ENCODE peak calls at places on chromosomes 5 and 9, in five cellular contexts. C is IMR-90, V is H7, U is upper lobe of right lung, K is lower leg skin. N is an unnamed sample.

GRCh38 chr5:170287532-170287931 is 10.0 kb downstream of the LCP2 start:
- DNase-seq in C (no peak), V (no peak), U (no peak), K (no peak), N (no peak)

GRCh38 chr5:132500931-132501628 is 10.5 kb upstream of the IRF1 start:
- DNase-seq in C (peak), V (peak), U (peak), K (peak), N (no peak)

GRCh38 chr9:109574061-109574882 is 76.2 kb upstream of the PTPN3 start:
- DNase-seq in C (peak), V (peak), U (no peak), K (no peak), N (no peak)

GRCh38 chr5:6733411-6734242 is 20.4 kb downstream of the TENT4A start:
- DNase-seq in C (peak), V (no peak), U (no peak), K (no peak), N (no peak)

GRCh38 chr5:109191153-109191558 is 218.6 kb downstream of the PJA2 start:
- DNase-seq in C (peak), V (no peak), U (no peak), K (no peak), N (no peak)

GRCh38 chr5:16707869-16708192 is 91.0 kb upstream of the RETREG1 start:
- DNase-seq in C (no peak), V (no peak), U (no peak), K (no peak), N (no peak)

GRCh38 chr5:74401566-74402320 is 238.8 kb downstream of the ENC1 start:
- DNase-seq in C (peak), V (no peak), U (no peak), K (no peak), N (no peak)

GRCh38 chr5:175285263-175285662 is 158.7 kb downstream of the DRD1 start:
- DNase-seq in C (peak), V (no peak), U (no peak), K (no peak), N (no peak)

GRCh38 chr5:148972958-148973357 is 89.9 kb downstream of the SH3TC2 start:
- DNase-seq in C (peak), V (no peak), U (no peak), K (no peak), N (peak)

GRCh38 chr5:111197523-111197922 is 26.7 kb upstream of the CAMK4 start:
- DNase-seq in C (no peak), V (no peak), U (no peak), K (no peak), N (no peak)

GRCh38 chr9:76419782-76420380 is 25.7 kb upstream of the RFK start:
- DNase-seq in C (no peak), V (peak), U (no peak), K (no peak), N (no peak)

GRCh38 chr9:130443840-130444492 is 795 bp upstream of the ASS1 start:
- DNase-seq in C (no peak), V (no peak), U (no peak), K (no peak), N (no peak)
- H3K4me3 ChIP-seq in C (no peak), V (peak), U (peak), K (no peak), N (no peak)

DNA sequence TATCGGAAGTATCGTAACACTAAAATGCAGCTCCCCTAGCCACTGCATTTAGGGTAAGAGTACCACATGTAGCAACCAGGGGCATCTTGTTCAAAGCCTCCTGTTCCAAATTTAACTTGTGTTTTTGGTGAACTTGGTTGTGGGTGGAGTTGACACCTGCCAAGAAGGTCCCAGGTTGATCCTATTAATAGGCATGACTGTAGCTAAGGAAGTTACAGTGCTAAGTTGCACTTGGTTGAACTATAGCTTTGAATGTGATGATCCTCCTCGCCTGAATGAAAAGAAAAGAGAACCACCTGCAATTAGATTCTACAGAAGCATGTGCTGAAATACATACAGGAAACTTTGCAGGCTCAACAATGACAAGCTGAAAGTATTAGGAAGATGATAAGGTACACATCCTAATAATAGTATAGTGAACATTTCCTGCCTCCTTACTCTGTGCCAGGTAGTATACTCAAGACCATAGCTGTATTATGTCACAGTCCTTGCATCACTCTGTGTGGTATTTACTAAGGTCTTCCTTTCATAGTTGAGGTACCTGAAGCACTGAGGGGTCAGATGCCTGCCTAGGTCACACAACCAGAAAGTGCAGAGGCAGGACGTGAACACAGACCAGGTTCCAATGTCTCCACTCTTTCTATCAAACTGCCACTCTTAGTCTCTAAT is 64.5 kb upstream of the PIP5K1B start:
- DNase-seq in C (no peak), V (no peak), U (no peak), K (no peak), N (no peak)
- H3K4me3 ChIP-seq in C (no peak), V (no peak), U (no peak), K (no peak), N (no peak)

DNA sequence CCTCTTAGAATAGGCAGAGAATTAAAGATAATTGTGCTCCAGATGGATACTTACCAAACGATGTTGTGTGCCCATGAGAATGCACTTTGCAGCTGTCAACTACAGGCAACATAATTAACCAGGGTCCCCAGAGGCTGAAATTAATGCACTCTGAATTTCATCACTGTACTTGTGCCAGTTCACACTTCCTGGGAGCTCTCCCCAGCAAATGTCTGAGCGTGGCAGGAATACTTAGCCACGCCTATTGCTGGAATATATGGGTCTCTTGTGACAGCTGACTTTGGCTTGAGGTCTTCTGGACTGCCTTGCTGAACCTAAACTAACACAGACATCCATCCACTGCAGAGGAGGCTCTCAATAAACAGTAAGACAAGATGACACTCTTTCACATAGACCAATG is 11.9 kb upstream of the C1QTNF2 start:
- DNase-seq in C (no peak), V (no peak), U (no peak), K (no peak), N (no peak)
- H3K4me3 ChIP-seq in C (no peak), V (no peak), U (no peak), K (no peak), N (no peak)

DNA sequence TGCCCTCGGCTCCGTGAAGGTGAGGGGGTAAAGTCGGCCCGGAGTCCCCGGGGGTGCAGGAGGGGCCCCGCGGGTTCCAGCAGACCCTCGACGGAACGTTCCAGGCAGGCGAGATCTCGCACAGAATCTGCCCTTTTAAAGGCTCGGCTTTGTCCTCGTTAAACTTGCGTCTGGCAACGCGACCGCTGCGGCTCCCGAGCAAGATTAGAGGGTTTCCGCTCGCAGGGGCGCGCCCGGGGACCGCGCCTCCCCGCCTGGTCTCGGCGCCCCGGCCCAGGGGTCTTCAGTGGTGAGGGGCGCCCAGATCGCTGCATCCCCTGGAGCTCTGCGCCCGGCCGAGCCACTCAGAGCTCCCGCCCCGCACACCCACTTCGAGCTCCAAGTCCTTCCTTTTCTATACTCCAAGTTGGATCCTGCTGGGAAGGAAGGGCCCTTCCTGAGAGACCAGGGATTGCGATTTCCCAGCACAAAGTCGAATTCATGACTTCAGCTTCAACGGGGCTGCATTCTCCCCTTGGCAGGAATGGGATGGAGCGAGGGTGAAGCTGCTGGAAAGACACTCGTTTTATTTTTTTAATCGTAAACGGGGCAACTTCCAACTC is 11.4 kb downstream of the PROP1 start:
- DNase-seq in C (no peak), V (peak), U (no peak), K (no peak), N (no peak)
- H3K4me3 ChIP-seq in C (no peak), V (no peak), U (no peak), K (no peak), N (no peak)

GRCh38 chr9:15264918-15265317 is 42.1 kb downstream of the TTC39B start:
- DNase-seq in C (no peak), V (no peak), U (no peak), K (no peak), N (no peak)

GRCh38 chr9:15268317-15268716 is 38.7 kb downstream of the TTC39B start:
- DNase-seq in C (peak), V (no peak), U (no peak), K (no peak), N (no peak)

GRCh38 chr9:15262581-15262980 is 44.4 kb downstream of the TTC39B start:
- DNase-seq in C (no peak), V (no peak), U (no peak), K (no peak), N (no peak)
- H3K4me3 ChIP-seq in C (no peak), V (no peak), U (no peak), K (no peak), N (no peak)

DNA sequence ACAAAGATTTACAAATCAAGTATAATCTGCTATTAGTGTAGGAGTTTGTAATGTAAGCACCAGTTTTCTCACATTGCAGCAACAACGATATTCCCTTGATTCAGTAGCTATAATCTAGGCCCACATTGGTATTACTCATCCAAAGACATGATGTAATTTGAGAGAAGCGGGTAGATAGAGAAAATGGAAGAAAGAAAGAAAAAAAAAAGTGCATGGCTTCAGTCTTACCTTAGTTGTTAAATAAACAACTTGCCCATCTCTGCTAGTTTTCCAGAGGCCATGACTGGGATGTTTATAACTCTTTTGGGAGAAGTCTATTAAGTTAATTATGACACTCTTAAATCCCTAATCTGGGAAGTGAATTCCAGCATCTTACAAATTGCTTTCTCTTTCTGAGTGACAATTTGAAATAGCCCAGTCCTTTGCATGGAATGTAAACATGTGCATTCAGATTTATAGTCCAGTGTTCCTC is 2.8 kb downstream of the MELK start:
- DNase-seq in C (peak), V (no peak), U (no peak), K (no peak), N (no peak)
- H3K4me3 ChIP-seq in C (no peak), V (no peak), U (no peak), K (no peak), N (no peak)

GRCh38 chr5:150144211-150144801 is 11.3 kb downstream of the PDGFRB start:
- DNase-seq in C (peak), V (peak), U (no peak), K (no peak), N (no peak)
- H3K4me3 ChIP-seq in C (no peak), V (no peak), U (peak), K (no peak), N (no peak)

GRCh38 chr9:85522459-85523092 is 219.2 kb downstream of the AGTPBP1 start:
- DNase-seq in C (peak), V (peak), U (peak), K (peak), N (peak)
- H3K4me3 ChIP-seq in C (peak), V (peak), U (peak), K (no peak), N (peak)

GRCh38 chr5:10655041-10655685 is 91.3 kb downstream of the ANKRD33B start:
- DNase-seq in C (no peak), V (no peak), U (no peak), K (peak), N (peak)
- H3K4me3 ChIP-seq in C (no peak), V (no peak), U (no peak), K (no peak), N (no peak)

DNA sequence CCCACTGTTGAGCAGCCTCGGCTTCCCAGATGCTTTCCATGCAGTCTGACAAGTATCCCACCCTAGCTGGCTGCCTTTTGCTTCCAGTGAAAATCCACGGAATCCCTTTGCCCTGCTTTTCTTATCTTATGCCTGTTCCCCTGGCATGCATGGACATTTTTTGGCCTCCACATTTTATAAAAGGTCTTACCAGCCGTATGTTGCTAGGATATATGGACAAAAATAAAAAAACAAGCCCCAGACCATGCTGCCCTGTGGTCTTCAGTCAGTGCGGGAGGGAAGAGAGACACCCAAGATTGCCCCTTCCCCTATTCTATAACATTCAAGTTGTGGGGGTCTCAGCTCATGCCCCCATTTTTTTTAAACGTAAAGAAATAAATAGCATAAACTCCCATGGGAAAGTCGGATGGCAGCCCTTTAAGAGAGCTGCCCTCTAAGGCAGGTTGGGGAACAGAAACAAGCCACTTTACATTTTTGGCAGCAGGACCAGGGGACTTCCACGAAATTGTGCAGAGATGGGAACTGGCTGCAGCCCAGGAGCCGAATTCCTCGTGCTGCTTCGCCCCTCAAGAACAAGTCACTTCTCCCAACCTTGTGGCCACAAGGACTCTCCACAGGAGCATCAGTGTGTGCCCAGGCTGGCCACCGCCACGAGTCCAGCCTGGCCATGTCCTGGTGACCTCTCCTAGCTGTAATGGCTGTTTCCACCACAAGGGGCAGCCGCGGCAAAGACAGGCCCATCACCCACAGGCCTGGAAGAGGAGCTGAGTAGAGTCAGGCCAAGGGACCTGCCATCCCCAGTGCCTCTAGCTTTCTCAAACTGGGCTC is 129.4 kb downstream of the COL23A1 start:
- DNase-seq in C (peak), V (peak), U (peak), K (peak), N (peak)
- H3K4me3 ChIP-seq in C (no peak), V (no peak), U (no peak), K (no peak), N (no peak)